ENCODE peak calls at places on chromosomes 3 and 15, in four cellular contexts. F, M, E and Q are unnamed samples.
A peak's percentile ranks its signal among the peaks of the same experiment; 100 is the strongest.

GRCh38 chr3:197736010-197736490 is 654 bp downstream of the RUBCN start:
- DNase-seq in E (no peak), M (peak; percentile 54), F (peak; percentile 54), Q (no peak)

GRCh38 chr15:57505056-57505713 is 86.5 kb upstream of the MYZAP start:
- DNase-seq in F (peak; percentile 63), M (no peak), E (no peak), Q (peak; percentile 67)

GRCh38 chr3:53156368-53156834 is 4.6 kb upstream of the PRKCD start:
- DNase-seq in M (peak; percentile 41), E (no peak), F (peak; percentile 31), Q (peak; percentile 65)

GRCh38 chr3:85801955-85802354 is 843.2 kb downstream of the CADM2 start:
- DNase-seq in E (no peak), M (peak; percentile 48), F (no peak), Q (peak; percentile 80)

GRCh38 chr15:70154440-70155347 is 57.0 kb upstream of the TLE3 start:
- DNase-seq in E (no peak), F (no peak), M (peak; percentile 46), Q (no peak)

GRCh38 chr3:30606301-30607031 is at the start of gene TGFBR2:
- DNase-seq in M (peak; percentile 79), E (peak; percentile 95), F (peak; percentile 99), Q (peak; percentile 98)

GRCh38 chr3:126377211-126377610 is 17.5 kb upstream of the CFAP100 start:
- DNase-seq in M (no peak), F (no peak), E (no peak), Q (no peak)

GRCh38 chr3:193190387-193190786 is 50.6 kb upstream of the PLAAT1 start:
- DNase-seq in M (peak; percentile 88), F (peak; percentile 9), E (peak; percentile 19), Q (peak; percentile 44)

GRCh38 chr3:190621971-190622370 is 108.1 kb downstream of the IL1RAP start:
- DNase-seq in F (peak; percentile 53), E (no peak), M (no peak), Q (no peak)

GRCh38 chr3:37768107-37768809 is 93.4 kb upstream of the CTDSPL start:
- DNase-seq in F (no peak), M (no peak), E (no peak), Q (peak; percentile 16)

GRCh38 chr3:16058511-16058910 is 116.0 kb upstream of the GALNT15 start:
- DNase-seq in F (peak; percentile 38), E (no peak), M (no peak), Q (peak; percentile 66)

GRCh38 chr3:150069158-150069536 is 98.5 kb upstream of the PFN2 start:
- DNase-seq in E (no peak), M (no peak), F (no peak), Q (no peak)

GRCh38 chr15:57130956-57131355 is 212.5 kb downstream of the TCF12 start:
- DNase-seq in F (no peak), E (no peak), M (no peak), Q (no peak)

GRCh38 chr3:157394361-157394760 is 42.3 kb upstream of the PTX3 start:
- DNase-seq in M (no peak), E (no peak), F (peak; percentile 42), Q (no peak)

GRCh38 chr3:155664922-155665695 is 79.8 kb downstream of the PLCH1 start:
- DNase-seq in F (peak; percentile 88), E (peak; percentile 38), M (peak; percentile 12), Q (peak; percentile 88)

GRCh38 chr3:186788482-186789370 is 5.3 kb downstream of the EIF4A2 start:
- DNase-seq in F (peak; percentile 13), M (no peak), E (no peak), Q (no peak)

GRCh38 chr3:186787642-186788481 is 4.5 kb downstream of the EIF4A2 start:
- DNase-seq in M (no peak), E (no peak), F (peak; percentile 12), Q (no peak)

GRCh38 chr3:186785517-186786018 is 2.2 kb downstream of the EIF4A2 start:
- DNase-seq in F (peak; percentile 13), E (no peak), M (no peak), Q (no peak)

GRCh38 chr3:186784820-186785516 is 1.6 kb downstream of the EIF4A2 start:
- DNase-seq in M (no peak), E (no peak), F (peak; percentile 39), Q (no peak)

GRCh38 chr3:186786810-186787375 is 3.5 kb downstream of the EIF4A2 start:
- DNase-seq in E (no peak), F (peak; percentile 22), M (no peak), Q (no peak)
- H3K4me3 ChIP-seq in E (no peak overlapping the region), F (peak overlapping the region; percentile 97), M (peak overlapping the region; percentile 97), Q (peak overlapping the region; percentile 100)

GRCh38 chr3:186221733-186222378 is 113.0 kb upstream of the ETV5 start:
- DNase-seq in E (no peak), F (no peak), M (no peak), Q (no peak)
- TF ChIP-seq EZH2phosphoT487 in E (no peak), F (no peak), M (no peak), Q (no peak)

GRCh38 chr3:117524890-117525289 is 815.3 kb downstream of the TUSC7 start:
- DNase-seq in F (peak; percentile 72), E (no peak), M (no peak), Q (no peak)
- H3K4me1 ChIP-seq in F (peaks cover 10% of the 10 kb centered on the region), E (no peaks in the 10 kb centered on the region), M (peaks cover 9% of the 10 kb centered on the region), Q (no peaks in the 10 kb centered on the region)

GRCh38 chr3:151553873-151554272 is 93.0 kb upstream of the IGSF10 start:
- DNase-seq in F (peak; percentile 55), E (no peak), M (no peak), Q (no peak)

GRCh38 chr3:151550642-151551041 is 89.8 kb upstream of the IGSF10 start:
- DNase-seq in E (no peak), F (no peak), M (no peak), Q (no peak)

GRCh38 chr3:151556591-151556990 is 95.7 kb upstream of the IGSF10 start:
- DNase-seq in F (no peak), M (no peak), E (no peak), Q (no peak)

GRCh38 chr3:151550025-151550618 is 89.3 kb upstream of the IGSF10 start:
- DNase-seq in F (no peak), M (no peak), E (no peak), Q (peak; percentile 67)

DNA sequence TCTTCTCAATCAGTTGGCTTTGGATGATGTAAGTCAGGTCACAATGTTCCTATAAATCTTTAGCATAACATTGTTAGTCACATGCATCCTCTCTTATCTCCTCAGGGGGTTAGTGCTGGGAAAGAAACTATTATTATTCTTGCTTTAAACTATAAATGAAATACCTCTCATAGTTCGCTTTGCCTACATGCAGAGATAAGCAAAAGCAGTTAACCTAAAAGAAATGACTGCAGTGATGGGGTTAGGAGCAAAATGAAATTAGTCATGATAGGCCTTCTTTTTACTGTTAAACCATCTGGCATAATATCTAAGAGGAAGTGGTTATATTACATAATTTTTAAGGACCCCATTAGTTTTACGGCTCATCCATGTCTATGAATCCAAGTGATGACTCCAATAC is 91.7 kb upstream of the IGSF10 start:
- DNase-seq in M (no peak), F (no peak), E (no peak), Q (no peak)
- H3K4me3 ChIP-seq in M (no peak overlapping the region), F (no peak overlapping the region), E (no peak overlapping the region), Q (no peak overlapping the region)

DNA sequence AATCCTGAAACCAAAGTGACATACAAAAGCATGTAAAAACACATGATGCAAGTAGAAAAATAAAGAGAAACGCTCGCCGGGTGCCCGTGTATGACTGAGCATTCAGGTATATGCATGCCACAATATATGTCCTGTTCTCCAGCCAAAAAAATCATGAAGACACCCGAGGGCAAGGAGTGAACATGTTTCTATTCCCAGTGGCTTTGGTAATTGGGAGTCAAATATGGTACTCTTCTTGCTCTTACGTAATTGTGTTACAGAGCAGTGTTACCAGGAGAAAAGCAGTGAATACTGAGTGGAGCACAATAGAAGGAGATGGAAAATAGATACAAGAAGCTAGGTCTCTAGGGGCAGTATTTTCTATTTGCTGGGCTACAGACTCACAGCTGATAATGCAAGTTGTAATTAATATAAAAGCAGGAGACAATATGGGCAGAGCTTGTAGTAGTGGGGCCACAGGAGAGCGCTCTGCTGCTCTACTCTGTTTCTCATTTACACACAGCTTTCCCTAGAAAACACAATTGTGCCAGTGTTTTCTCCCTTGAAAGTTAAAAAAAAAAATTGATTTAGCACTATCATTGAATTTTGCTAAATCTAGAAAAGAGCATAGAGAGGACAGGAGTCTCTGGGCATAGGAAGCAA is 13.2 kb downstream of the MEIS2 start:
- DNase-seq in M (no peak), F (no peak), E (no peak), Q (no peak)
- TF ChIP-seq EZH2phosphoT487 in M (no peak), F (no peak), E (no peak), Q (no peak)

GRCh38 chr15:55260562-55261131 is 29.0 kb downstream of the RAB27A start:
- DNase-seq in E (no peak), M (no peak), F (no peak), Q (no peak)
- H3K4me1 ChIP-seq in E (no peaks in the 10 kb centered on the region), M (no peaks in the 10 kb centered on the region), F (peaks cover 4% of the 10 kb centered on the region), Q (no peaks in the 10 kb centered on the region)

GRCh38 chr3:56775931-56776461 is 25.8 kb downstream of the ARHGEF3 start:
- DNase-seq in F (peak; percentile 17), M (no peak), E (no peak), Q (no peak)
- H3K4me3 ChIP-seq in F (no peak overlapping the region), M (no peak overlapping the region), E (no peak overlapping the region), Q (no peak overlapping the region)

GRCh38 chr3:77825045-77825827 is 785.3 kb downstream of the ROBO2 start:
- DNase-seq in E (no peak), F (peak; percentile 67), M (no peak), Q (peak; percentile 99)
- TF ChIP-seq EZH2phosphoT487 in E (no peak), F (no peak), M (no peak), Q (peak; percentile 29)

GRCh38 chr15:73908030-73908821 is 18.0 kb upstream of the LOXL1 start:
- DNase-seq in M (peak; percentile 90), F (peak; percentile 87), E (peak; percentile 32), Q (peak; percentile 60)

GRCh38 chr15:73907018-73907394 is 19.3 kb upstream of the LOXL1 start:
- DNase-seq in E (no peak), M (no peak), F (no peak), Q (no peak)

GRCh38 chr15:73909616-73910015 is 16.6 kb upstream of the LOXL1 start:
- DNase-seq in F (no peak), M (no peak), E (no peak), Q (no peak)

GRCh38 chr15:73910904-73911303 is 15.4 kb upstream of the LOXL1 start:
- DNase-seq in M (no peak), E (no peak), F (no peak), Q (no peak)

DNA sequence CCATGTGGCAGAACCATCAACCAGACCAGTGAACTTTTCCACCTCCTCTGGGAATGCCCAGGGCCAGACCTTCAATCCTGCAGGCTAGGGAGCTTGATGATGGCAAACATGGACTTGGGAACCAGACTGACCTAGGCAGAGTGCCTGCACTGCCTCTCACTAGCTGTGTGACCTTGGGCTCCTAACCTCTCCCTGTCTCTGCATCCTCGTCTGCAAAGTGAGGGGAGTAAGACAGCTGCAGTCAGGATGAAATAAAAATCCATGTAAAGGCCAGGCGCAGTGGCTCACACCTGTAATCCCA is 17.5 kb upstream of the LOXL1 start:
- DNase-seq in M (no peak), E (no peak), F (no peak), Q (no peak)
- H3K4me1 ChIP-seq in M (no peaks in the 10 kb centered on the region), E (no peaks in the 10 kb centered on the region), F (peaks cover 8% of the 10 kb centered on the region), Q (peaks cover 3% of the 10 kb centered on the region)

DNA sequence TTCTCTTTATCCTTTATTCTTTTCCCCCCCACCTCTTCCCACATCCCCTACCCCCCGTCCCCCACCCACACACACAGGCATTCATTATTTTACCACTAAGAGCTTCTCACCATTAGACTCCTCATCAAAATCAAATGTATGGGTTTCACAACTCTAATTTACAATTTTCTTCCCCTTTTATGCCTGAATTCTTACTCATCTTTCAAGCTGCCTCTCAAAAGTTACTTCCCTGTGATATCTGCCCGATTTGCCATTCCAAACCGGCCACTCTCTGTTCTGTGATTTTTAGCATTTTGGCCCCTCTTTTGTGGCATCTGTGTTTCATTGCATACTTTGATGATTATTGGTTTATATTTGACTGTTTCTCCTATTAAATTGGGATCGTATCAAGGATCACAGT is 42.2 kb downstream of the SLC9A9 start:
- DNase-seq in E (no peak), M (no peak), F (no peak), Q (no peak)
- H3K4me3 ChIP-seq in E (no peak overlapping the region), M (no peak overlapping the region), F (no peak overlapping the region), Q (no peak overlapping the region)